ENCODE peak calls at places on chromosomes 16 and 17, in ten cellular contexts. One of them, this sample, is unnamed.

GRCh38 chr17:46020023-46020735 is 21.1 kb downstream of the STH start:
- DNase-seq in heart left ventricle: no peak
- DNase-seq in tibial nerve: no peak
- DNase-seq in ovary: no peak
- DNase-seq in uterus: no peak
- DNase-seq in K562: no peak
- DNase-seq in testis: no peak
- DNase-seq in prostate gland: no peak
- DNase-seq in A549: no peak
- DNase-seq in Peyer's patch: peak; percentile 79
- DNase-seq in this sample: peak; percentile 91

GRCh38 chr16:13829712-13830304 is 90.1 kb upstream of the ERCC4 start:
- DNase-seq in heart left ventricle: no peak
- DNase-seq in prostate gland: no peak
- DNase-seq in testis: peak; percentile 16
- DNase-seq in A549: no peak
- DNase-seq in Peyer's patch: no peak
- DNase-seq in ovary: no peak
- DNase-seq in uterus: no peak
- DNase-seq in tibial nerve: no peak
- DNase-seq in K562: no peak
- DNase-seq in this sample: no peak

GRCh38 chr16:50196736-50197135 is 43.6 kb downstream of the TENT4B start:
- DNase-seq in A549: no peak
- DNase-seq in testis: no peak
- DNase-seq in uterus: no peak
- DNase-seq in heart left ventricle: no peak
- DNase-seq in Peyer's patch: no peak
- DNase-seq in K562: no peak
- DNase-seq in ovary: no peak
- DNase-seq in prostate gland: no peak
- DNase-seq in tibial nerve: no peak
- DNase-seq in this sample: no peak

GRCh38 chr17:19867654-19868395 is at the start of gene ULK2:
- DNase-seq in testis: peak; percentile 73
- DNase-seq in tibial nerve: no peak
- DNase-seq in heart left ventricle: peak; percentile 49
- DNase-seq in A549: peak; percentile 52
- DNase-seq in Peyer's patch: peak; percentile 65
- DNase-seq in K562: no peak
- DNase-seq in ovary: peak; percentile 61
- DNase-seq in uterus: peak; percentile 51
- DNase-seq in prostate gland: peak; percentile 33
- DNase-seq in this sample: peak; percentile 86

GRCh38 chr17:59830007-59830630 is 62.6 kb downstream of the TUBD1 start:
- DNase-seq in heart left ventricle: peak; percentile 47
- DNase-seq in K562: no peak
- DNase-seq in A549: no peak
- DNase-seq in prostate gland: no peak
- DNase-seq in uterus: no peak
- DNase-seq in Peyer's patch: peak; percentile 47
- DNase-seq in testis: no peak
- DNase-seq in tibial nerve: no peak
- DNase-seq in ovary: no peak
- DNase-seq in this sample: no peak

GRCh38 chr17:32265192-32265895 is at the start of gene RHBDL3:
- DNase-seq in K562: peak; percentile 59
- DNase-seq in heart left ventricle: no peak
- DNase-seq in ovary: peak; percentile 58
- DNase-seq in testis: no peak
- DNase-seq in Peyer's patch: no peak
- DNase-seq in prostate gland: no peak
- DNase-seq in tibial nerve: no peak
- DNase-seq in uterus: peak; percentile 50
- DNase-seq in A549: peak; percentile 55
- DNase-seq in this sample: no peak

GRCh38 chr17:1785925-1786324 is 24.1 kb downstream of the SERPINF1 start:
- DNase-seq in heart left ventricle: peak; percentile 69
- DNase-seq in ovary: no peak
- DNase-seq in testis: no peak
- DNase-seq in tibial nerve: no peak
- DNase-seq in A549: no peak
- DNase-seq in Peyer's patch: no peak
- DNase-seq in uterus: no peak
- DNase-seq in K562: no peak
- DNase-seq in prostate gland: no peak
- DNase-seq in this sample: peak; percentile 56

GRCh38 chr16:70689970-70690905 is 4.4 kb upstream of the MTSS2 start:
- DNase-seq in K562: no peak
- DNase-seq in testis: no peak
- DNase-seq in prostate gland: no peak
- DNase-seq in tibial nerve: no peak
- DNase-seq in Peyer's patch: peak; percentile 69
- DNase-seq in A549: no peak
- DNase-seq in ovary: no peak
- DNase-seq in uterus: no peak
- DNase-seq in heart left ventricle: peak; percentile 34
- DNase-seq in this sample: no peak

GRCh38 chr16:88366704-88367047 is 16.1 kb upstream of the ZNF469 start:
- DNase-seq in K562: no peak
- DNase-seq in ovary: no peak
- DNase-seq in prostate gland: no peak
- DNase-seq in Peyer's patch: no peak
- DNase-seq in A549: no peak
- DNase-seq in uterus: no peak
- DNase-seq in testis: no peak
- DNase-seq in heart left ventricle: no peak
- DNase-seq in tibial nerve: no peak
- DNase-seq in this sample: no peak

GRCh38 chr17:44279586-44280344 is 11.8 kb upstream of the SLC4A1 start:
- DNase-seq in prostate gland: peak; percentile 5
- DNase-seq in uterus: peak; percentile 53
- DNase-seq in A549: no peak
- DNase-seq in ovary: peak; percentile 86
- DNase-seq in K562: peak; percentile 82
- DNase-seq in heart left ventricle: peak; percentile 88
- DNase-seq in tibial nerve: peak; percentile 41
- DNase-seq in testis: peak; percentile 89
- DNase-seq in Peyer's patch: peak; percentile 82
- DNase-seq in this sample: peak; percentile 89

GRCh38 chr16:89011909-89012621 is 35.1 kb upstream of the CBFA2T3 start:
- DNase-seq in K562: no peak
- DNase-seq in uterus: no peak
- DNase-seq in A549: no peak
- DNase-seq in testis: no peak
- DNase-seq in Peyer's patch: no peak
- DNase-seq in ovary: no peak
- DNase-seq in tibial nerve: no peak
- DNase-seq in heart left ventricle: no peak
- DNase-seq in prostate gland: no peak
- DNase-seq in this sample: no peak

GRCh38 chr17:6761817-6762216 is 6.0 kb downstream of the XAF1 start:
- DNase-seq in tibial nerve: no peak
- DNase-seq in A549: no peak
- DNase-seq in Peyer's patch: no peak
- DNase-seq in uterus: no peak
- DNase-seq in heart left ventricle: no peak
- DNase-seq in K562: no peak
- DNase-seq in ovary: no peak
- DNase-seq in prostate gland: no peak
- DNase-seq in testis: no peak
- DNase-seq in this sample: no peak

GRCh38 chr16:4611337-4612023 is 3.2 kb downstream of the UBALD1 start:
- DNase-seq in Peyer's patch: no peak
- DNase-seq in tibial nerve: no peak
- DNase-seq in uterus: no peak
- DNase-seq in prostate gland: no peak
- DNase-seq in K562: no peak
- DNase-seq in ovary: no peak
- DNase-seq in heart left ventricle: no peak
- DNase-seq in testis: no peak
- DNase-seq in A549: no peak
- DNase-seq in this sample: peak; percentile 73

GRCh38 chr17:82419471-82419995 is 1.1 kb upstream of the OGFOD3 start:
- DNase-seq in ovary: no peak
- DNase-seq in testis: no peak
- DNase-seq in heart left ventricle: no peak
- DNase-seq in prostate gland: no peak
- DNase-seq in K562: no peak
- DNase-seq in A549: no peak
- DNase-seq in tibial nerve: no peak
- DNase-seq in Peyer's patch: no peak
- DNase-seq in uterus: no peak
- DNase-seq in this sample: no peak

GRCh38 chr16:89863741-89864391 is 9.5 kb upstream of the TCF25 start:
- DNase-seq in prostate gland: no peak
- DNase-seq in K562: no peak
- DNase-seq in A549: no peak
- DNase-seq in tibial nerve: no peak
- DNase-seq in ovary: no peak
- DNase-seq in heart left ventricle: peak; percentile 53
- DNase-seq in Peyer's patch: peak; percentile 66
- DNase-seq in testis: peak; percentile 34
- DNase-seq in uterus: no peak
- DNase-seq in this sample: peak; percentile 83

GRCh38 chr16:68022728-68023537 is at the start of the genes DDX28 and DUS2:
- DNase-seq in ovary: peak; percentile 87
- DNase-seq in Peyer's patch: peak; percentile 97
- DNase-seq in tibial nerve: peak; percentile 87
- DNase-seq in A549: peak; percentile 73
- DNase-seq in testis: peak; percentile 96
- DNase-seq in K562: peak; percentile 84
- DNase-seq in uterus: peak; percentile 91
- DNase-seq in prostate gland: peak; percentile 88
- DNase-seq in heart left ventricle: peak; percentile 91
- DNase-seq in this sample: peak; percentile 98
- TF ChIP-seq POLR2A in ovary: peak; percentile 70
- TF ChIP-seq POLR2A in Peyer's patch: peak; percentile 23
- TF ChIP-seq POLR2A in tibial nerve: peak; percentile 56
- TF ChIP-seq POLR2A in A549: peak; percentile 86
- TF ChIP-seq POLR2A in testis: no peak
- TF ChIP-seq POLR2A in K562: peak; percentile 94
- TF ChIP-seq POLR2A in uterus: peak; percentile 53
- TF ChIP-seq POLR2A in prostate gland: peak; percentile 22
- TF ChIP-seq POLR2A in heart left ventricle: no peak
- TF ChIP-seq POLR2A in this sample: no peak

DNA sequence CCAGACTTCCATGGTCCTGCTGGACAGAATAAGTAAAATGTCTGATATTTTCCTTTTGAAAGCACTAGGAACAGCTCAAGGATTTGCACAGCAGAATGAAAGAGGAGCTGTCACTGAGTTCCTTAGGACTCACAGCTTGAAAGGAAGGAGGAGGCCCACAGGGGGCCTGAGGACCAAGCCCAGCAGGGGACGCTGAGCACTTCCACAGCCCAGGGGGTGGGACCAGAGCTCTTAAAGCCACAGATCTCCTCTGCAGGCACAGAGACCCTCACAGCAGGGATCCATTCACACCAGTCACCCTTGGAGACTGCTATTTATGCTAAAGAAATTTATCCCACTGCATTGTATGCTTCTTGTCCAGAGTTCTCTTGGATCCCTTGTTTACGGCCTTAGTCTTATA is 253.3 kb downstream of the STX8 start:
- DNase-seq in ovary: no peak
- DNase-seq in uterus: no peak
- DNase-seq in prostate gland: no peak
- DNase-seq in testis: no peak
- DNase-seq in heart left ventricle: no peak
- DNase-seq in A549: no peak
- DNase-seq in tibial nerve: no peak
- DNase-seq in K562: no peak
- DNase-seq in Peyer's patch: no peak
- DNase-seq in this sample: no peak
- TF ChIP-seq CTCF in ovary: no peak
- TF ChIP-seq CTCF in uterus: no peak
- TF ChIP-seq CTCF in prostate gland: no peak
- TF ChIP-seq CTCF in testis: no peak
- TF ChIP-seq CTCF in heart left ventricle: no peak
- TF ChIP-seq CTCF in A549: no peak
- TF ChIP-seq CTCF in tibial nerve: no peak
- TF ChIP-seq CTCF in K562: no peak
- TF ChIP-seq CTCF in Peyer's patch: no peak
- TF ChIP-seq CTCF in this sample: no peak

GRCh38 chr17:75904749-75905521 is at the start of gene MRPL38:
- DNase-seq in A549: peak; percentile 97
- DNase-seq in K562: peak; percentile 96
- DNase-seq in Peyer's patch: peak; percentile 98
- DNase-seq in heart left ventricle: peak; percentile 94
- DNase-seq in prostate gland: peak; percentile 94
- DNase-seq in tibial nerve: peak; percentile 78
- DNase-seq in testis: peak; percentile 94
- DNase-seq in ovary: peak; percentile 93
- DNase-seq in uterus: peak; percentile 91
- DNase-seq in this sample: peak; percentile 99
- H3K4me1 ChIP-seq in A549: peaks cover 22% of the 10 kb centered on the region
- H3K4me1 ChIP-seq in K562: peaks cover 6% of the 10 kb centered on the region
- H3K4me1 ChIP-seq in Peyer's patch: peaks cover 3% of the 10 kb centered on the region
- H3K4me1 ChIP-seq in heart left ventricle: peaks cover 7% of the 10 kb centered on the region
- H3K4me1 ChIP-seq in prostate gland: peaks cover 10% of the 10 kb centered on the region
- H3K4me1 ChIP-seq in tibial nerve: no peaks in the 10 kb centered on the region
- H3K4me1 ChIP-seq in testis: peaks cover 9% of the 10 kb centered on the region
- H3K4me1 ChIP-seq in ovary: peaks cover 2% of the 10 kb centered on the region
- H3K4me1 ChIP-seq in uterus: peaks cover 7% of the 10 kb centered on the region
- H3K4me1 ChIP-seq in this sample: peaks cover 28% of the 10 kb centered on the region

GRCh38 chr17:63934391-63935112 is 2.4 kb upstream of the CD79B start:
- DNase-seq in ovary: no peak
- DNase-seq in Peyer's patch: no peak
- DNase-seq in heart left ventricle: no peak
- DNase-seq in uterus: no peak
- DNase-seq in tibial nerve: no peak
- DNase-seq in prostate gland: no peak
- DNase-seq in A549: no peak
- DNase-seq in testis: no peak
- DNase-seq in K562: no peak
- DNase-seq in this sample: no peak

GRCh38 chr17:63939884-63940283 is 7.8 kb upstream of the CD79B start:
- DNase-seq in ovary: no peak
- DNase-seq in Peyer's patch: no peak
- DNase-seq in uterus: no peak
- DNase-seq in tibial nerve: no peak
- DNase-seq in A549: no peak
- DNase-seq in testis: no peak
- DNase-seq in K562: no peak
- DNase-seq in heart left ventricle: no peak
- DNase-seq in prostate gland: no peak
- DNase-seq in this sample: no peak

GRCh38 chr17:63937920-63938319 is 5.8 kb upstream of the CD79B start:
- DNase-seq in Peyer's patch: no peak
- DNase-seq in uterus: no peak
- DNase-seq in prostate gland: no peak
- DNase-seq in K562: no peak
- DNase-seq in testis: no peak
- DNase-seq in A549: no peak
- DNase-seq in heart left ventricle: no peak
- DNase-seq in tibial nerve: no peak
- DNase-seq in ovary: no peak
- DNase-seq in this sample: no peak

GRCh38 chr17:63939401-63939800 is 7.3 kb upstream of the CD79B start:
- DNase-seq in prostate gland: no peak
- DNase-seq in K562: no peak
- DNase-seq in uterus: no peak
- DNase-seq in heart left ventricle: no peak
- DNase-seq in testis: no peak
- DNase-seq in A549: no peak
- DNase-seq in tibial nerve: no peak
- DNase-seq in Peyer's patch: no peak
- DNase-seq in ovary: no peak
- DNase-seq in this sample: no peak

GRCh38 chr17:63937319-63937718 is 5.2 kb upstream of the CD79B start:
- DNase-seq in ovary: no peak
- DNase-seq in prostate gland: no peak
- DNase-seq in tibial nerve: no peak
- DNase-seq in Peyer's patch: no peak
- DNase-seq in A549: no peak
- DNase-seq in K562: no peak
- DNase-seq in heart left ventricle: no peak
- DNase-seq in uterus: no peak
- DNase-seq in testis: no peak
- DNase-seq in this sample: no peak
- TF ChIP-seq POLR2A in ovary: no peak
- TF ChIP-seq POLR2A in prostate gland: no peak
- TF ChIP-seq POLR2A in tibial nerve: no peak
- TF ChIP-seq POLR2A in Peyer's patch: no peak
- TF ChIP-seq POLR2A in A549: no peak
- TF ChIP-seq POLR2A in K562: no peak
- TF ChIP-seq POLR2A in heart left ventricle: no peak
- TF ChIP-seq POLR2A in uterus: no peak
- TF ChIP-seq POLR2A in testis: no peak
- TF ChIP-seq POLR2A in this sample: no peak